ENCODE peak calls at places on chromosomes 4 and X, in eight cellular contexts. One of them, this sample, is unnamed.

GRCh38 chrX:56600141-56600540 is 36.7 kb downstream of the UBQLN2 start:
- DNase-seq in germinal center: no peak
- DNase-seq in hippocampal formation: no peak
- DNase-seq in non-pigmented ciliary epithelial cell: no peak
- DNase-seq in anterior cingulate cortex: no peak
- DNase-seq in ELR: no peak
- DNase-seq in neural crest cell: no peak
- DNase-seq in memory B cell: no peak
- DNase-seq in this sample: no peak

GRCh38 chr4:163077611-163078010 is 89.1 kb downstream of the NAF1 start:
- DNase-seq in germinal center: no peak
- DNase-seq in hippocampal formation: no peak
- DNase-seq in non-pigmented ciliary epithelial cell: no peak
- DNase-seq in anterior cingulate cortex: no peak
- DNase-seq in ELR: no peak
- DNase-seq in neural crest cell: no peak
- DNase-seq in memory B cell: no peak
- DNase-seq in this sample: no peak

GRCh38 chr4:106704253-106704870 is 331.8 kb downstream of the DKK2 start:
- DNase-seq in germinal center: no peak
- DNase-seq in hippocampal formation: no peak
- DNase-seq in non-pigmented ciliary epithelial cell: no peak
- DNase-seq in anterior cingulate cortex: no peak
- DNase-seq in ELR: no peak
- DNase-seq in neural crest cell: no peak
- DNase-seq in memory B cell: no peak
- DNase-seq in this sample: no peak

GRCh38 chrX:95764972-95765451 is 919.6 kb upstream of the DIAPH2 start:
- DNase-seq in germinal center: no peak
- DNase-seq in hippocampal formation: peak
- DNase-seq in non-pigmented ciliary epithelial cell: peak
- DNase-seq in anterior cingulate cortex: no peak
- DNase-seq in ELR: peak
- DNase-seq in neural crest cell: peak
- DNase-seq in memory B cell: no peak
- DNase-seq in this sample: no peak

GRCh38 chr4:17111959-17112659 is 213.7 kb upstream of the LDB2 start:
- DNase-seq in germinal center: peak
- DNase-seq in hippocampal formation: no peak
- DNase-seq in non-pigmented ciliary epithelial cell: no peak
- DNase-seq in anterior cingulate cortex: no peak
- DNase-seq in ELR: peak
- DNase-seq in neural crest cell: peak
- DNase-seq in memory B cell: no peak
- DNase-seq in this sample: peak

GRCh38 chr4:107164962-107165361 is 128.8 kb upstream of the DKK2 start:
- DNase-seq in germinal center: no peak
- DNase-seq in hippocampal formation: no peak
- DNase-seq in non-pigmented ciliary epithelial cell: no peak
- DNase-seq in anterior cingulate cortex: no peak
- DNase-seq in ELR: no peak
- DNase-seq in neural crest cell: no peak
- DNase-seq in memory B cell: no peak
- DNase-seq in this sample: no peak

GRCh38 chr4:69497886-69498395 is 2.2 kb upstream of the UGT2B4 start:
- DNase-seq in germinal center: no peak
- DNase-seq in hippocampal formation: no peak
- DNase-seq in non-pigmented ciliary epithelial cell: no peak
- DNase-seq in anterior cingulate cortex: no peak
- DNase-seq in ELR: peak
- DNase-seq in neural crest cell: no peak
- DNase-seq in memory B cell: no peak
- DNase-seq in this sample: no peak

GRCh38 chr4:114368751-114369150 is 229.9 kb upstream of the UGT8 start:
- DNase-seq in germinal center: no peak
- DNase-seq in hippocampal formation: no peak
- DNase-seq in non-pigmented ciliary epithelial cell: no peak
- DNase-seq in anterior cingulate cortex: no peak
- DNase-seq in ELR: no peak
- DNase-seq in neural crest cell: no peak
- DNase-seq in memory B cell: no peak
- DNase-seq in this sample: no peak

GRCh38 chrX:55709735-55710134 is 7.8 kb upstream of the RRAGB start:
- DNase-seq in germinal center: no peak
- DNase-seq in hippocampal formation: no peak
- DNase-seq in non-pigmented ciliary epithelial cell: no peak
- DNase-seq in anterior cingulate cortex: no peak
- DNase-seq in ELR: peak
- DNase-seq in neural crest cell: no peak
- DNase-seq in memory B cell: no peak
- DNase-seq in this sample: no peak

GRCh38 chrX:115232933-115233496 is 881 bp downstream of the LRCH2 start:
- DNase-seq in germinal center: no peak
- DNase-seq in hippocampal formation: no peak
- DNase-seq in non-pigmented ciliary epithelial cell: no peak
- DNase-seq in anterior cingulate cortex: no peak
- DNase-seq in ELR: peak
- DNase-seq in neural crest cell: no peak
- DNase-seq in memory B cell: no peak
- DNase-seq in this sample: no peak

GRCh38 chrX:136861877-136862276 is 18.6 kb downstream of the RBMX start:
- DNase-seq in germinal center: no peak
- DNase-seq in hippocampal formation: no peak
- DNase-seq in non-pigmented ciliary epithelial cell: no peak
- DNase-seq in anterior cingulate cortex: no peak
- DNase-seq in ELR: no peak
- DNase-seq in neural crest cell: no peak
- DNase-seq in memory B cell: no peak
- DNase-seq in this sample: no peak

GRCh38 chr4:124192544-124192943 is 520.0 kb downstream of the ANKRD50 start:
- DNase-seq in germinal center: no peak
- DNase-seq in hippocampal formation: no peak
- DNase-seq in non-pigmented ciliary epithelial cell: no peak
- DNase-seq in anterior cingulate cortex: no peak
- DNase-seq in ELR: no peak
- DNase-seq in neural crest cell: no peak
- DNase-seq in memory B cell: no peak
- DNase-seq in this sample: no peak